ENCODE peak calls at places on chromosomes 4 and X, in four cellular contexts. O, R, X and L are unnamed samples.

GRCh38 chrX:155179343-155179997 is 36.8 kb upstream of the VBP1 start:
- DNase-seq in O (peak; percentile 10), R (no peak), X (no peak), L (peak; percentile 19)

GRCh38 chr4:110618091-110619000 is 4.5 kb downstream of the PITX2 start:
- DNase-seq in O (no peak), R (no peak), X (no peak), L (no peak)

GRCh38 chrX:56759736-56760409 is 30.8 kb downstream of the NBDY start:
- DNase-seq in O (no peak), R (no peak), X (no peak), L (no peak)

GRCh38 chr4:87680271-87680670 is 30.2 kb downstream of the DMP1 start:
- DNase-seq in O (no peak), R (no peak), X (no peak), L (no peak)

GRCh38 chr4:25308266-25308665 is 4.3 kb upstream of the ZCCHC4 start:
- DNase-seq in O (no peak), R (no peak), X (no peak), L (no peak)

GRCh38 chr4:120561648-120562047 is 360.9 kb downstream of the PRDM5 start:
- DNase-seq in O (no peak), R (no peak), X (no peak), L (no peak)

GRCh38 chr4:4430492-4431195 is 43.7 kb downstream of the NSG1 start:
- DNase-seq in O (peak; percentile 67), R (no peak), X (no peak), L (peak; percentile 75)

GRCh38 chr4:150418757-150419410 is 163.1 kb upstream of the MAB21L2 start:
- DNase-seq in O (no peak), R (no peak), X (no peak), L (no peak)

GRCh38 chr4:141131738-141132688 is 1.3 kb downstream of the RNF150 start:
- DNase-seq in O (no peak), R (peak; percentile 41), X (no peak), L (no peak)

GRCh38 chr4:120801171-120801758 is 121.3 kb downstream of the PRDM5 start:
- DNase-seq in O (no peak), R (peak; percentile 20), X (peak; percentile 56), L (peak; percentile 69)

GRCh38 chrX:1035206-1035605 is 177.2 kb downstream of the CRLF2 start:
- DNase-seq in O (no peak), R (no peak), X (no peak), L (no peak)

GRCh38 chr4:3041192-3042142 is 32.9 kb downstream of the HTT-AS start:
- DNase-seq in O (no peak), R (no peak), X (peak; percentile 37), L (peak; percentile 11)

GRCh38 chr4:453267-453666 is 45.7 kb downstream of the ZNF721 start:
- DNase-seq in O (no peak), R (no peak), X (no peak), L (no peak)
- H3K9me3 ChIP-seq in O (peaks cover 47% of the 10 kb centered on the region), R (no peaks in the 10 kb centered on the region), X (peaks cover 98% of the 10 kb centered on the region), L (peaks cover 11% of the 10 kb centered on the region)

GRCh38 chr4:185726931-185727330 is 85.1 kb downstream of the SORBS2 start:
- DNase-seq in O (no peak), R (no peak), X (no peak), L (no peak)

GRCh38 chr4:185729300-185729912 is 82.6 kb downstream of the SORBS2 start:
- DNase-seq in O (no peak), R (no peak), X (no peak), L (no peak)

GRCh38 chr4:185730849-185731608 is 81.0 kb downstream of the SORBS2 start:
- DNase-seq in O (no peak), R (no peak), X (no peak), L (peak; percentile 62)

GRCh38 chr4:185730387-185730786 is 81.6 kb downstream of the SORBS2 start:
- DNase-seq in O (peak; percentile 10), R (no peak), X (no peak), L (peak; percentile 48)

GRCh38 chr4:185728886-185729285 is 83.1 kb downstream of the SORBS2 start:
- DNase-seq in O (no peak), R (no peak), X (no peak), L (no peak)
- H3K27ac ChIP-seq in O (no peak overlapping the region), R (no peak overlapping the region), X (peak overlapping the region; percentile 54), L (peak overlapping the region; percentile 16)

GRCh38 chr4:113371061-113371460 is 321.6 kb downstream of the ANK2 start:
- DNase-seq in O (no peak), R (no peak), X (no peak), L (no peak)

GRCh38 chr4:113368056-113368455 is 318.6 kb downstream of the ANK2 start:
- DNase-seq in O (no peak), R (no peak), X (no peak), L (no peak)

DNA sequence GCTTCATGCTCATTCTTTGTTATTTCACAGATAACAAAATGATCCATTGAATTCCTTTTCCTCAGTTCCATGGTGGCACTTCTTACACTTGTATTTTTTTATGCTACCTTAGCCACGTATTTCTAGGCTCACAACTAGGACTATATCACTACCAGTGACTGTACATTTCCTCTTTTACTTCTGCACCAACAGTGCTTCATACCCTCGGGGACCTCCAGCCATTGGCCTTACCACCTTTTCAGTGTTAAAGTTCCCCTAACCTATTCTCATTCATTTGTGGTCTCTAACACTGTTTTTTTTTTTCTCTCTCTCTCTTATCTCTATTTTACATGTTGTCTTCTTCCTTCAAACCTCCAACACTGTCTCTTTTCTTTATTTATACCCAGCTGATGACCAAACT is 315.9 kb downstream of the ANK2 start:
- DNase-seq in O (no peak), R (no peak), X (no peak), L (no peak)
- H3K4me1 ChIP-seq in O (no peaks in the 10 kb centered on the region), R (no peaks in the 10 kb centered on the region), X (no peaks in the 10 kb centered on the region), L (no peaks in the 10 kb centered on the region)

GRCh38 chr4:1340861-1341260 is 6.1 kb upstream of the UVSSA start:
- DNase-seq in O (no peak), R (no peak), X (no peak), L (no peak)

GRCh38 chr4:1340181-1340747 is 6.7 kb upstream of the UVSSA start:
- DNase-seq in O (no peak), R (no peak), X (no peak), L (no peak)

GRCh38 chr4:1339489-1339888 is 7.5 kb upstream of the UVSSA start:
- DNase-seq in O (no peak), R (no peak), X (no peak), L (no peak)

GRCh38 chr4:1344696-1345095 is 2.3 kb upstream of the UVSSA start:
- DNase-seq in O (no peak), R (no peak), X (no peak), L (no peak)

GRCh38 chr4:1342003-1342402 is 5.0 kb upstream of the UVSSA start:
- DNase-seq in O (no peak), R (no peak), X (no peak), L (no peak)
- H3K9me3 ChIP-seq in O (no peaks in the 10 kb centered on the region), R (no peaks in the 10 kb centered on the region), X (no peaks in the 10 kb centered on the region), L (no peaks in the 10 kb centered on the region)

DNA sequence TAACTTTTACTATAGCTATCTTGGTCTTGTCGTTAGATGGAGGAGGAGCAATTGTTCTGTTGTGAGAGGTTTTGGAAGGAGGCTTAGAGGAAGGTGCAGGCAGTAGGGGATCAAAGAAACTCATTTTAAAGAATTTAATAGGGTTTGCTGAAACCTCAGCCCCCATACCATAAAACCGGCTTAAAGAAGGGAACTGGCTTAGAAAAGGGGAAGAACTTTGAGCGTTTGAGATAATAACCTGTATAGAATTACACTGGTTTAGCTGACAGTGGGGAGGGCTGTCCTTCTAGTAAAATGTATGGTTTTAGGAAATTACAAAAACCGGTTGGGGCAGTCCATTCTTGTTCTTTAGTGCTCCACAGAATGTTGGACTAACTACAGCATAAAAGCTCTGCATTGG is 128.1 kb downstream of the KDM6A start:
- DNase-seq in O (no peak), R (no peak), X (no peak), L (no peak)
- H3K27ac ChIP-seq in O (peak overlapping the region; percentile 30), R (no peak overlapping the region), X (no peak overlapping the region), L (peak overlapping the region; percentile 51)

GRCh38 chr4:172962564-172963353 is 205.9 kb upstream of the GALNT7 start:
- DNase-seq in O (no peak), R (peak; percentile 41), X (no peak), L (no peak)
- H3K4me1 ChIP-seq in O (peaks cover 2% of the 10 kb centered on the region), R (peaks cover 8% of the 10 kb centered on the region), X (no peaks in the 10 kb centered on the region), L (no peaks in the 10 kb centered on the region)

GRCh38 chrX:40864972-40865371 is 129.6 kb upstream of the MED14 start:
- DNase-seq in O (no peak), R (no peak), X (no peak), L (peak; percentile 23)
- H3K9me3 ChIP-seq in O (no peaks in the 10 kb centered on the region), R (no peaks in the 10 kb centered on the region), X (no peaks in the 10 kb centered on the region), L (no peaks in the 10 kb centered on the region)

GRCh38 chr4:26400140-26400539 is 79.3 kb downstream of the RBPJ start:
- DNase-seq in O (no peak), R (no peak), X (no peak), L (no peak)

GRCh38 chr4:26402458-26402857 is 81.6 kb downstream of the RBPJ start:
- DNase-seq in O (no peak), R (no peak), X (no peak), L (no peak)

DNA sequence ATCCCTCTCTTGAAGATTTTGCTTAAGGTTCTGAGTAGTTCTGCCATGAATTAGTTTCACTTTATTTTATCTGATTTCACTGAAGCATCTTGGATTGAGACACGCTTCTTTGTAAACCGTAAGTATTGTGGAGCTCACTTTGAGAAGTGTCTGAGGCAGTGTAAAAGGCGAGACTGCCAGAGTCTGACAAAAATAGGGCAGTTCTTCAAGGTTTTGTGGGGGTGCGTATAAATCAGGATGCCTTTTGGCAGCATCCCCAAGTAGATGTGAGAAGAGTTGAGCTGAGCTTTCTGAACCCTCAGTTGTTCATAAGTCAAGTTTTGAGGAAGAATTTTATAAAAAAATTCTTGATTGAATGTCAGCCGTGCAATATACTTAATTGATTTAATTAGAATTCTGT is 76.3 kb downstream of the RBPJ start:
- DNase-seq in O (no peak), R (peak; percentile 37), X (no peak), L (no peak)
- H3K27ac ChIP-seq in O (no peak overlapping the region), R (peak overlapping the region; percentile 19), X (peak overlapping the region; percentile 23), L (no peak overlapping the region)

GRCh38 chr4:176357359-176358082 is 37.8 kb downstream of the SPCS3 start:
- DNase-seq in O (no peak), R (no peak), X (no peak), L (no peak)

GRCh38 chr4:176360446-176360845 is 40.7 kb downstream of the SPCS3 start:
- DNase-seq in O (no peak), R (no peak), X (no peak), L (no peak)

GRCh38 chr4:176359590-176359989 is 39.8 kb downstream of the SPCS3 start:
- DNase-seq in O (no peak), R (no peak), X (no peak), L (no peak)

GRCh38 chr4:176354884-176355283 is 35.1 kb downstream of the SPCS3 start:
- DNase-seq in O (no peak), R (no peak), X (no peak), L (no peak)

GRCh38 chr4:176358083-176358469 is 38.3 kb downstream of the SPCS3 start:
- DNase-seq in O (no peak), R (no peak), X (no peak), L (no peak)
- H3K4me1 ChIP-seq in O (no peaks in the 10 kb centered on the region), R (no peaks in the 10 kb centered on the region), X (no peaks in the 10 kb centered on the region), L (no peaks in the 10 kb centered on the region)

GRCh38 chrX:146054311-146054710 is 236.7 kb downstream of the SLITRK2 start:
- DNase-seq in O (no peak), R (no peak), X (no peak), L (no peak)

GRCh38 chrX:146055733-146056132 is 238.1 kb downstream of the SLITRK2 start:
- DNase-seq in O (no peak), R (no peak), X (no peak), L (no peak)

GRCh38 chrX:146056511-146057081 is 239.0 kb downstream of the SLITRK2 start:
- DNase-seq in O (no peak), R (no peak), X (no peak), L (no peak)
- H3K9me3 ChIP-seq in O (no peaks in the 10 kb centered on the region), R (no peaks in the 10 kb centered on the region), X (no peaks in the 10 kb centered on the region), L (no peaks in the 10 kb centered on the region)